ENCODE peak calls at places on chromosomes 12 and 14, in eight cellular contexts. One of them, this sample, is unnamed.

GRCh38 chr12:63766498-63766897 is 13.2 kb upstream of the RXYLT1 start:
- DNase-seq in GM12878: no peak
- DNase-seq in cardiac muscle cell: no peak
- DNase-seq in GM23248: peak; percentile 2
- DNase-seq in right atrium auricular region: no peak
- DNase-seq in astrocyte: no peak
- DNase-seq in OCI-LY7: no peak
- DNase-seq in gastrocnemius medialis: no peak
- DNase-seq in this sample: no peak

GRCh38 chr12:69435644-69436043 is 34.5 kb upstream of the FRS2 start:
- DNase-seq in right atrium auricular region: no peak
- DNase-seq in GM12878: no peak
- DNase-seq in OCI-LY7: no peak
- DNase-seq in gastrocnemius medialis: no peak
- DNase-seq in astrocyte: peak; percentile 46
- DNase-seq in GM23248: peak; percentile 28
- DNase-seq in cardiac muscle cell: no peak
- DNase-seq in this sample: no peak

GRCh38 chr14:77868552-77869300 is 68.8 kb downstream of the ADCK1 start:
- DNase-seq in OCI-LY7: no peak
- DNase-seq in right atrium auricular region: no peak
- DNase-seq in gastrocnemius medialis: no peak
- DNase-seq in GM12878: no peak
- DNase-seq in cardiac muscle cell: no peak
- DNase-seq in astrocyte: no peak
- DNase-seq in GM23248: no peak
- DNase-seq in this sample: no peak

GRCh38 chr14:97578982-97579381 is 781.8 kb downstream of the VRK1 start:
- DNase-seq in OCI-LY7: no peak
- DNase-seq in GM23248: no peak
- DNase-seq in cardiac muscle cell: no peak
- DNase-seq in gastrocnemius medialis: no peak
- DNase-seq in GM12878: no peak
- DNase-seq in right atrium auricular region: no peak
- DNase-seq in astrocyte: no peak
- DNase-seq in this sample: no peak

GRCh38 chr12:113359133-113359938 is 949 bp downstream of the PLBD2 start:
- DNase-seq in GM12878: no peak
- DNase-seq in astrocyte: peak; percentile 12
- DNase-seq in cardiac muscle cell: no peak
- DNase-seq in right atrium auricular region: peak; percentile 72
- DNase-seq in OCI-LY7: no peak
- DNase-seq in gastrocnemius medialis: peak; percentile 31
- DNase-seq in GM23248: peak; percentile 52
- DNase-seq in this sample: no peak

GRCh38 chr14:100066984-100067383 is 1.8 kb downstream of the EVL start:
- DNase-seq in right atrium auricular region: no peak
- DNase-seq in cardiac muscle cell: no peak
- DNase-seq in astrocyte: no peak
- DNase-seq in gastrocnemius medialis: no peak
- DNase-seq in GM12878: no peak
- DNase-seq in OCI-LY7: peak; percentile 44
- DNase-seq in GM23248: no peak
- DNase-seq in this sample: no peak

GRCh38 chr14:89466460-89466859 is 49.4 kb upstream of the FOXN3 start:
- DNase-seq in right atrium auricular region: no peak
- DNase-seq in GM23248: no peak
- DNase-seq in cardiac muscle cell: no peak
- DNase-seq in gastrocnemius medialis: peak; percentile 19
- DNase-seq in GM12878: no peak
- DNase-seq in OCI-LY7: no peak
- DNase-seq in astrocyte: no peak
- DNase-seq in this sample: no peak

GRCh38 chr12:116610971-116611541 is 51.9 kb downstream of the MAP1LC3B2 start:
- DNase-seq in astrocyte: no peak
- DNase-seq in cardiac muscle cell: no peak
- DNase-seq in gastrocnemius medialis: no peak
- DNase-seq in right atrium auricular region: no peak
- DNase-seq in OCI-LY7: no peak
- DNase-seq in GM23248: peak; percentile 38
- DNase-seq in GM12878: no peak
- DNase-seq in this sample: no peak

GRCh38 chr14:55306938-55307589 is 35.8 kb downstream of the FBXO34 start:
- DNase-seq in cardiac muscle cell: no peak
- DNase-seq in right atrium auricular region: no peak
- DNase-seq in gastrocnemius medialis: no peak
- DNase-seq in astrocyte: no peak
- DNase-seq in GM23248: no peak
- DNase-seq in OCI-LY7: no peak
- DNase-seq in GM12878: no peak
- DNase-seq in this sample: peak; percentile 26

GRCh38 chr12:4269279-4269991 is 4.1 kb upstream of the CCND2 start:
- DNase-seq in cardiac muscle cell: peak; percentile 87
- DNase-seq in OCI-LY7: peak; percentile 63
- DNase-seq in GM23248: peak; percentile 33
- DNase-seq in right atrium auricular region: peak; percentile 81
- DNase-seq in gastrocnemius medialis: peak; percentile 46
- DNase-seq in GM12878: no peak
- DNase-seq in astrocyte: peak; percentile 26
- DNase-seq in this sample: peak; percentile 74

GRCh38 chr12:138171-138897 is 71.8 kb downstream of the IQSEC3 start:
- DNase-seq in astrocyte: no peak
- DNase-seq in OCI-LY7: no peak
- DNase-seq in cardiac muscle cell: no peak
- DNase-seq in gastrocnemius medialis: no peak
- DNase-seq in GM12878: no peak
- DNase-seq in right atrium auricular region: no peak
- DNase-seq in GM23248: no peak
- DNase-seq in this sample: no peak

GRCh38 chr12:48882325-48882687 is 16.6 kb upstream of the RND1 start:
- DNase-seq in right atrium auricular region: peak; percentile 61
- DNase-seq in OCI-LY7: no peak
- DNase-seq in gastrocnemius medialis: no peak
- DNase-seq in GM12878: no peak
- DNase-seq in astrocyte: peak; percentile 59
- DNase-seq in cardiac muscle cell: peak; percentile 64
- DNase-seq in GM23248: peak; percentile 38
- DNase-seq in this sample: no peak

GRCh38 chr12:31118831-31119530 is 45.3 kb downstream of the DDX11 start:
- DNase-seq in GM12878: no peak
- DNase-seq in gastrocnemius medialis: no peak
- DNase-seq in right atrium auricular region: no peak
- DNase-seq in cardiac muscle cell: peak; percentile 69
- DNase-seq in GM23248: no peak
- DNase-seq in OCI-LY7: peak; percentile 73
- DNase-seq in astrocyte: no peak
- DNase-seq in this sample: peak; percentile 81

GRCh38 chr14:32896979-32897723 is 41.5 kb upstream of the NPAS3 start:
- DNase-seq in GM12878: no peak
- DNase-seq in right atrium auricular region: no peak
- DNase-seq in gastrocnemius medialis: no peak
- DNase-seq in cardiac muscle cell: no peak
- DNase-seq in OCI-LY7: no peak
- DNase-seq in astrocyte: peak; percentile 33
- DNase-seq in GM23248: peak; percentile 60
- DNase-seq in this sample: no peak

GRCh38 chr12:122026706-122027328 is 5.1 kb downstream of the BCL7A start:
- DNase-seq in cardiac muscle cell: no peak
- DNase-seq in gastrocnemius medialis: no peak
- DNase-seq in OCI-LY7: peak; percentile 80
- DNase-seq in GM23248: no peak
- DNase-seq in GM12878: no peak
- DNase-seq in astrocyte: no peak
- DNase-seq in right atrium auricular region: no peak
- DNase-seq in this sample: no peak
- H3K4me1 ChIP-seq in cardiac muscle cell: peaks cover 9% of the 10 kb centered on the region
- H3K4me1 ChIP-seq in gastrocnemius medialis: peaks cover 72% of the 10 kb centered on the region
- H3K4me1 ChIP-seq in OCI-LY7: peaks cover 77% of the 10 kb centered on the region
- H3K4me1 ChIP-seq in GM23248: peaks cover 5% of the 10 kb centered on the region
- H3K4me1 ChIP-seq in GM12878: peaks cover 37% of the 10 kb centered on the region
- H3K4me1 ChIP-seq in astrocyte: peaks cover 32% of the 10 kb centered on the region
- H3K4me1 ChIP-seq in right atrium auricular region: no peaks in the 10 kb centered on the region
- H3K4me1 ChIP-seq in this sample: peaks cover 10% of the 10 kb centered on the region

GRCh38 chr14:104701383-104702076 is 12.1 kb downstream of the INF2 start:
- DNase-seq in cardiac muscle cell: no peak
- DNase-seq in GM12878: no peak
- DNase-seq in gastrocnemius medialis: no peak
- DNase-seq in astrocyte: no peak
- DNase-seq in OCI-LY7: no peak
- DNase-seq in right atrium auricular region: no peak
- DNase-seq in GM23248: no peak
- DNase-seq in this sample: no peak

GRCh38 chr14:104700747-104701215 is 11.4 kb downstream of the INF2 start:
- DNase-seq in gastrocnemius medialis: no peak
- DNase-seq in OCI-LY7: no peak
- DNase-seq in right atrium auricular region: no peak
- DNase-seq in GM23248: no peak
- DNase-seq in astrocyte: no peak
- DNase-seq in cardiac muscle cell: no peak
- DNase-seq in GM12878: no peak
- DNase-seq in this sample: no peak

GRCh38 chr14:104702673-104703072 is 13.3 kb downstream of the INF2 start:
- DNase-seq in gastrocnemius medialis: no peak
- DNase-seq in OCI-LY7: no peak
- DNase-seq in cardiac muscle cell: no peak
- DNase-seq in GM23248: no peak
- DNase-seq in right atrium auricular region: no peak
- DNase-seq in GM12878: no peak
- DNase-seq in astrocyte: no peak
- DNase-seq in this sample: no peak

GRCh38 chr14:104703269-104703668 is 13.9 kb downstream of the INF2 start:
- DNase-seq in OCI-LY7: no peak
- DNase-seq in cardiac muscle cell: no peak
- DNase-seq in GM23248: no peak
- DNase-seq in GM12878: no peak
- DNase-seq in gastrocnemius medialis: no peak
- DNase-seq in astrocyte: no peak
- DNase-seq in right atrium auricular region: no peak
- DNase-seq in this sample: no peak

DNA sequence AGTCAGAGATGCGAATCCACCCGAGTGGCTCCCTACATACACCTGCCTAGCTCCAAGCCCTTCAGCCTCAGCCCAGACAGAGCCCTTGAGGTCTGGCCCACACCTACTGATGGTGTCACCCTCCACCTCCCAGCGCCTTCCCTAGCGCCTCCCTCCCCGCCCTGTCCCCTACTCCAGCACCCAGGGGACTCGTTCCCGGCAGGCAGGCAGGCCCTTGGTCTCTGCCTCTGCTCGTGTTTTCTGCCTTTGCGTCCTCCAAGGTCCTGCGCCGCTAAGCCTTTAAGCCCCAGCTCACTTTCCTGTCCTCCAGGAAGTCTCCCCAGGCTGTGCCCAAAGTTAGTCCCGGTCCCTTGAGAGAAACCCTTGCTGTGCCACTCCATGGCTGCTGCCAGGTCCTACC is 12.7 kb downstream of the INF2 start:
- DNase-seq in astrocyte: no peak
- DNase-seq in gastrocnemius medialis: no peak
- DNase-seq in right atrium auricular region: no peak
- DNase-seq in OCI-LY7: no peak
- DNase-seq in cardiac muscle cell: no peak
- DNase-seq in GM23248: no peak
- DNase-seq in GM12878: no peak
- DNase-seq in this sample: no peak
- H3K36me3 ChIP-seq in astrocyte: peaks cover 7% of the 10 kb centered on the region
- H3K36me3 ChIP-seq in gastrocnemius medialis: peaks cover 10% of the 10 kb centered on the region
- H3K36me3 ChIP-seq in right atrium auricular region: peaks cover 24% of the 10 kb centered on the region
- H3K36me3 ChIP-seq in OCI-LY7: peaks cover 27% of the 10 kb centered on the region
- H3K36me3 ChIP-seq in cardiac muscle cell: no peaks in the 10 kb centered on the region
- H3K36me3 ChIP-seq in GM23248: no peaks in the 10 kb centered on the region
- H3K36me3 ChIP-seq in GM12878: peaks cover 2% of the 10 kb centered on the region
- H3K36me3 ChIP-seq in this sample: peaks cover 25% of the 10 kb centered on the region

DNA sequence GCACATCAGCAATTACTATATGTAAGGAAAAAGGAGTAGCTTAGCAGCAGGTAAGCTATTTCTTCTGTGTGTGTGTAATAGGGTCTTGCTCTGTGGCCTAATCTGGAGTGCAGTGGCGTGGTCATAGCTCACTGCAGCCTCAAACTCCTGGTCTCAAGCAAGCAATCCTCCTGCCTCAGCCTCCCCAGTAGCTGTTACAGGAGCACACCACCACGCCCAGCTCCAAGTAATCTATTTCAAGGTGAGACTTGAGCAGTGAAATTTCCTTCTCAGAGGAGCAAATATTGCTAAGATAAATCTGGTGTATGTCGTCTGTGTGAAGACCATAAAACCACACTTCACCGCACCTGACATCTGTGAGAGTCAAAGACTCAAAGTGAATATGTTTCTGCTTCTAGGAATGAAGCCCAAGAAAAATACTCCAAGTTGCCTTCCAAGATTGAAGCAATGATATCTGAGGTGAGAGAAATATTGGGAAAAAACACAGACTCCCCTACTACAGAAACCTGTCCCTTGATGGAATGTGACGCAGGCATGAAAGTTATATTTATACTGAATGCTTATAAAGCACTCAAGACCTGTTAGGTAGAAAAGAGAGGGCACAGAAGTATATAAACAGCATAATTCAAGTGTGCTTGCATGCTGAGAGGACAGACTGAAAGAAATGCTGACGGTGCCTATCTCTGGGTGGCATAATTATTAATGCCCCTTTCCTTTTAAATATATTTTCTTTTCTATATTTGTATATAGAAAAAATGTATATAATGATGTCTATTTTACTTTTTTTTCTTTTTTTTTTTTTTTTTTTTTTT is 2.5 kb upstream of the SELPLG start:
- DNase-seq in gastrocnemius medialis: no peak
- DNase-seq in GM23248: no peak
- DNase-seq in right atrium auricular region: no peak
- DNase-seq in astrocyte: no peak
- DNase-seq in OCI-LY7: peak; percentile 74
- DNase-seq in GM12878: no peak
- DNase-seq in cardiac muscle cell: no peak
- DNase-seq in this sample: no peak
- H3K4me1 ChIP-seq in gastrocnemius medialis: peaks cover 12% of the 10 kb centered on the region
- H3K4me1 ChIP-seq in GM23248: peaks cover 19% of the 10 kb centered on the region
- H3K4me1 ChIP-seq in right atrium auricular region: no peaks in the 10 kb centered on the region
- H3K4me1 ChIP-seq in astrocyte: peaks cover 19% of the 10 kb centered on the region
- H3K4me1 ChIP-seq in OCI-LY7: peaks cover 88% of the 10 kb centered on the region
- H3K4me1 ChIP-seq in GM12878: peaks cover 84% of the 10 kb centered on the region
- H3K4me1 ChIP-seq in cardiac muscle cell: peaks cover 36% of the 10 kb centered on the region
- H3K4me1 ChIP-seq in this sample: peaks cover 26% of the 10 kb centered on the region

DNA sequence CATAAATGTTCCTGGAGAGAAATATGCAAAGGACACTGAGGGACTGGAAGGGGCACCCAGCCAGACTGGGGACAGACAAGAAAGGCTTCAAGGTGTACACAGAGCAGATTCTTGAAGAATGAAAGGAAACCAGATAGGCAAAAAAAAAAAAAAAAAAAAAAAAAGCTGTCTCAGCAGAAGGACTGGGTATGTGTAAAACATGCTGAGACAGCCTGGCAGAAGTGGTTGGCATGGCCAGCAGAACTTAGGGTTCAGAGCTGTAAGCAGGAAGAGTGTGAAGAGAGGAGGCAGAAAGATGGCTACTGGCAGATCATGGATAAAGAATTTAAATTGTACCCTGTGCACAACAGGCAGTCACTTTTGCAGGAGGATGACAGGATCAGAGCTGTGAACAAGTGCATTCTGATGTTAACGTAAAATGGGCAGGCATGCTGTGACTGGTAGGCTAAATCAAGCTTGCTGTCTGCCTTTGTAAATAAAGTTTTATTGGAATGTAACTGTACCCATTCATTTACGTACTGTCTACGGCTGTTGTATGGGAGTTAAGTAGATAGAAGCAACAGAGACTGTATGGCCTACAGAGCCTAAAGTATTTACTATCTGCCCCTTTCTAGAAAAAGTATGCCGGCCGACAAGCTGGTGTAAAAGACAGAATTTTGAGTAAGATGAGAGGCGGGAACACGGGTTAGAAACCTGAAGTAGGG is 42.2 kb downstream of the UBR7 start:
- DNase-seq in GM23248: no peak
- DNase-seq in OCI-LY7: no peak
- DNase-seq in gastrocnemius medialis: no peak
- DNase-seq in right atrium auricular region: no peak
- DNase-seq in cardiac muscle cell: no peak
- DNase-seq in GM12878: no peak
- DNase-seq in astrocyte: no peak
- DNase-seq in this sample: no peak
- H3K36me3 ChIP-seq in GM23248: peaks cover 35% of the 10 kb centered on the region
- H3K36me3 ChIP-seq in OCI-LY7: peaks cover 20% of the 10 kb centered on the region
- H3K36me3 ChIP-seq in gastrocnemius medialis: peaks cover 77% of the 10 kb centered on the region
- H3K36me3 ChIP-seq in right atrium auricular region: peaks cover 66% of the 10 kb centered on the region
- H3K36me3 ChIP-seq in cardiac muscle cell: peaks cover 41% of the 10 kb centered on the region
- H3K36me3 ChIP-seq in GM12878: peaks cover 10% of the 10 kb centered on the region
- H3K36me3 ChIP-seq in astrocyte: peaks cover 30% of the 10 kb centered on the region
- H3K36me3 ChIP-seq in this sample: peaks cover 4% of the 10 kb centered on the region